ENCODE peak calls at places on chromosome 19, in four cellular contexts. T is breast epithelium, P is fibroblast of lung, L is fibroblast of pulmonary artery. I is an unnamed sample.

GRCh38 chr19:32866061-32866460 is 3.5 kb downstream of the SLC7A9 start:
- DNase-seq in T (no peak), P (no peak), L (no peak), I (no peak)

GRCh38 chr19:23366437-23366836 is 28.8 kb downstream of the ZNF91 start:
- DNase-seq in L (no peak), P (no peak), T (no peak), I (no peak)

GRCh38 chr19:11384778-11385129 is 640 bp upstream of the EPOR start:
- DNase-seq in L (no peak), P (no peak), T (no peak), I (no peak)

GRCh38 chr19:33071887-33072286 is 7.2 kb upstream of the RHPN2 start:
- DNase-seq in P (peak), L (no peak), T (no peak), I (no peak)

GRCh38 chr19:40695881-40696280 is 5.4 kb upstream of the NUMBL start:
- DNase-seq in P (no peak), L (no peak), T (no peak), I (no peak)

GRCh38 chr19:4660181-4660791 is 9.9 kb downstream of the MYDGF start:
- DNase-seq in P (no peak), L (no peak), T (no peak), I (no peak)

GRCh38 chr19:7196721-7197168 is 97.5 kb downstream of the INSR start:
- DNase-seq in T (no peak), P (no peak), L (peak), I (no peak)

GRCh38 chr19:28472111-28472510 is 740.8 kb downstream of the UQCRFS1 start:
- DNase-seq in P (peak), T (no peak), L (no peak), I (peak)

GRCh38 chr19:23774156-23774971 is 15.7 kb upstream of the ZNF681 start:
- DNase-seq in L (peak), P (no peak), T (no peak), I (peak)

GRCh38 chr19:43560687-43561086 is 14.6 kb downstream of the XRCC1 start:
- DNase-seq in L (no peak), P (no peak), T (no peak), I (peak)

GRCh38 chr19:47891923-47892666 is 6.0 kb upstream of the SULT2A1 start:
- DNase-seq in L (peak), T (no peak), P (peak), I (peak)

GRCh38 chr19:58382997-58383603 is 2.3 kb upstream of the ZNF837 start:
- DNase-seq in P (no peak), L (no peak), T (no peak), I (no peak)

GRCh38 chr19:58381460-58382220 is 810 bp upstream of the ZNF837 start:
- DNase-seq in T (no peak), P (no peak), L (no peak), I (no peak)

GRCh38 chr19:58379276-58379675 is 1.6 kb downstream of the ZNF837 start:
- DNase-seq in T (no peak), P (no peak), L (no peak), I (no peak)

GRCh38 chr19:58380037-58380735 is 644 bp downstream of the ZNF837 start:
- DNase-seq in T (no peak), L (no peak), P (no peak), I (no peak)

GRCh38 chr19:58380736-58381459 is at the start of gene ZNF837:
- DNase-seq in T (peak), L (peak), P (peak), I (peak)
- TF ChIP-seq CTCF in T (no peak), L (no peak), P (no peak), I (no peak)

DNA sequence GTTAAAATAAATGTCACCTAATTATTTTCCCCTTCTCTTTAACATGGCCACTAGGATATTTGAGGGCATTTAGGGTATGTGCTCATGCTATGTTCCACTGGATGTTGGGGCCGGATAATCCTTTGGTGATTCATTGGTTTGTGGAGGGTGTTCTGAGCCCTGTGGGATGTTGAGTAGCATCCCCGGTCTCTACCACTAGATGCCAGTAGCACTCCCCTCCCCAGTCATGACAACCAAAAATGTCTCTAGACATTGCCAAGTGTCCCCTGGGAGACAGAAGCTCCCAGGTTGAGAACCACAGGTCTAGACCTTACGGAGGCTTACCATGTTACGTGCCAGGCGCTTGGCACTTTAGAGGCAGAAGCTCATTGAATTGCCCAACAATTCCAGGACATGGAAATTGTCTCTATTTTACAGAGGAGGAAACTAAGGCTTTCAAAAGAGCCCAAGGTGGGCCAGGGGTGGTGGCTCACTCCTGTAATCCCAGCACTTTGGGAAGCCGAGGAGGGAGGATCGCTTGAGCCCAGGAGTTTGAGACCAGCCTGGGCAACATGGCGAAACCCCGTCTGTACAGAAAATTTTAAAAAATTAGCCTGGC is 14.1 kb downstream of the SHANK1 start:
- DNase-seq in T (no peak), P (peak), L (peak), I (peak)
- TF ChIP-seq CTCF in T (peak), P (peak), L (peak), I (peak)

GRCh38 chr19:29671393-29672076 is 6.3 kb downstream of the PLEKHF1 start:
- DNase-seq in T (peak), P (peak), L (peak), I (peak)
- TF ChIP-seq CTCF in T (peak), P (no peak), L (peak), I (peak)

DNA sequence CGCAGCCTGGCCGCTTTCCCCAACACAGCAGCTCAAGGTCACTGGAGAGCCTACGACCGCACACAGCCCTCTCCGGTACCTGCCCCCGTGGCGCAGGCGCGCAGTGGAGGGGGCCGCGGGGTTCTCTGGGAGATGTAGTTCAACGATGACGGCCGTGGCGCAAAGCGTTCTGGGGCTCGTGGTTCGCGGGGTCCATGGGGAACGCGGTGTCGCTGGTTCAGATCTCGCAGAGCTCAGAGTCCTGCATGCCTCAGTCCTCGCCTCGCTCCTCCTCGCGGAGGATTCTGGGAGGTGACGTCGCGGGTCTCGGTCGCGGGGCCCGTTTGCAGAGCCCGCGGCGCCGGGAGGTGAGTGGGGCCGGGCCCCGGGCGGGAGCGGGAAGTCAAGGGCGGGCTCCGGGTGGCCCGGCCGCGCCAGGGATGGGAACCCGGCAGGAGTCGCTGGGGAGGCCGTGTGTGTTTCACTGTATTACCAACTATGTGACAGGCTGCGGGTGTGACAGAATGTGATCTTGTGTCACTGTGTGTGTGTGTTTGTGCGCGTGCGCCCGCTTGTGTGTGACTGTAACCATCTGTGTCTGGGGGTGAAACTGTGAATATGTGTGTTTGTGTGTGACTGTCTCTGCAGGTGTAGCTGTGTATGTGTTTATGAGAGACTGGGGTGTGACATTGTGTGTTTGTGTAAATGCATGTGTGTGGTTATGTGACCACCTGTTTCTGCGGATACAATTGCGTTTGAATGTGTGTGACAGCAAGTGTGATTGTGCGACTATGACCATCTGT is at the start of gene ZNF527:
- DNase-seq in P (peak), L (peak), T (peak), I (peak)
- TF ChIP-seq CTCF in P (no peak), L (no peak), T (no peak), I (no peak)

GRCh38 chr19:5897189-5897969 is 6.2 kb downstream of the NDUFA11 start:
- DNase-seq in L (no peak), T (no peak), P (no peak), I (no peak)
- TF ChIP-seq CTCF in L (no peak), T (no peak), P (no peak), I (no peak)

GRCh38 chr19:58479303-58479702 is 3.2 kb downstream of the ZNF446 start:
- DNase-seq in T (no peak), P (no peak), L (no peak), I (no peak)
- TF ChIP-seq CTCF in T (no peak), P (no peak), L (no peak), I (no peak)

GRCh38 chr19:58387338-58388174 is 487 bp downstream of the RPS5 start:
- DNase-seq in P (no peak), L (no peak), T (no peak), I (peak)
- TF ChIP-seq CTCF in P (no peak), L (no peak), T (no peak), I (no peak)

GRCh38 chr19:1399745-1400144 is 1.6 kb downstream of the GAMT start:
- DNase-seq in P (no peak), L (no peak), T (no peak), I (no peak)

GRCh38 chr19:1402411-1403070 is 1.2 kb upstream of the GAMT start:
- DNase-seq in T (peak), L (no peak), P (no peak), I (no peak)

GRCh38 chr19:1401889-1402217 is 511 bp upstream of the GAMT start:
- DNase-seq in T (no peak), P (no peak), L (no peak), I (no peak)

GRCh38 chr19:1400281-1401137 is 833 bp downstream of the GAMT start:
- DNase-seq in P (no peak), L (no peak), T (no peak), I (no peak)

GRCh38 chr19:1401138-1401888 is at the start of gene GAMT:
- DNase-seq in P (peak), T (no peak), L (peak), I (no peak)
- TF ChIP-seq CTCF in P (no peak), T (no peak), L (no peak), I (peak)